ENCODE peak calls at places on chromosomes 16 and 17, in seven cellular contexts. K is IMR-90, X is H9, L is trophoblast cell, N is mesendoderm, C is H1, M is mesenchymal stem cell. P is an unnamed sample.

GRCh38 chr16:4358831-4359561 is 7.9 kb upstream of the PAM16 start:
- DNase-seq in K (no peak), X (peak; percentile 82), L (peak; percentile 70), N (peak; percentile 64), C (peak; percentile 99), M (peak; percentile 43), P (peak; percentile 72)

GRCh38 chr16:15955425-15955824 is 6.0 kb downstream of the ABCC1 start:
- DNase-seq in K (no peak), X (no peak), L (no peak), N (no peak), C (no peak), M (no peak), P (no peak)

GRCh38 chr16:48128769-48129168 is 27.0 kb downstream of the ABCC12 start:
- DNase-seq in K (no peak), X (no peak), L (no peak), N (no peak), C (no peak), M (no peak), P (no peak)

GRCh38 chr16:10616744-10617640 is 36.6 kb upstream of the EMP2 start:
- DNase-seq in K (peak; percentile 29), X (peak; percentile 61), L (no peak), N (peak; percentile 70), C (peak; percentile 63), M (no peak), P (no peak)

GRCh38 chr16:74143171-74143570 is 153.4 kb upstream of the PSMD7 start:
- DNase-seq in K (no peak), X (no peak), L (no peak), N (no peak), C (no peak), M (no peak), P (no peak)

GRCh38 chr16:49924078-49924477 is 68.2 kb upstream of the ZNF423 start:
- DNase-seq in K (no peak), X (no peak), L (no peak), N (peak; percentile 64), C (no peak), M (no peak), P (no peak)

GRCh38 chr16:28186752-28187151 is 25.0 kb downstream of the XPO6 start:
- DNase-seq in K (peak; percentile 63), X (no peak), L (no peak), N (no peak), C (no peak), M (peak; percentile 33), P (no peak)

GRCh38 chr17:31390748-31391495 is 553 bp upstream of the RAB11FIP4 start:
- DNase-seq in K (no peak), X (peak; percentile 69), L (peak; percentile 67), N (peak; percentile 32), C (peak; percentile 70), M (peak; percentile 9), P (no peak)

GRCh38 chr17:37060966-37061365 is 112.2 kb downstream of the AATF start:
- DNase-seq in K (no peak), X (no peak), L (no peak), N (no peak), C (no peak), M (no peak), P (no peak)

GRCh38 chr16:68843482-68844210 is at the start of gene TANGO6:
- DNase-seq in K (peak; percentile 68), X (peak; percentile 89), L (peak; percentile 87), N (peak; percentile 94), C (peak; percentile 94), M (peak; percentile 85), P (peak; percentile 72)

GRCh38 chr17:49209061-49209571 is 1.3 kb downstream of the GNGT2 start:
- DNase-seq in K (no peak), X (no peak), L (no peak), N (no peak), C (no peak), M (no peak), P (no peak)

GRCh38 chr16:55901756-55902155 is 26.6 kb upstream of the CES5A start:
- DNase-seq in K (no peak), X (no peak), L (no peak), N (no peak), C (peak; percentile 17), M (no peak), P (no peak)

GRCh38 chr16:85157813-85158701 is 45.8 kb upstream of the CIBAR2 start:
- DNase-seq in K (no peak), X (peak; percentile 92), L (no peak), N (peak; percentile 95), C (peak; percentile 69), M (peak; percentile 80), P (peak; percentile 47)

GRCh38 chr17:10041916-10042588 is 137.0 kb upstream of the RCVRN start:
- DNase-seq in K (no peak), X (no peak), L (no peak), N (no peak), C (no peak), M (no peak), P (no peak)

GRCh38 chr17:53996131-53996530 is 173.4 kb downstream of the KIF2B start:
- DNase-seq in K (no peak), X (no peak), L (no peak), N (no peak), C (no peak), M (no peak), P (no peak)
- H2AK5ac ChIP-seq in K (no peak overlapping the region), X (no peak overlapping the region), L (no peak overlapping the region), N (no peak overlapping the region), C (no peak overlapping the region), M (no peak overlapping the region), P (no peak overlapping the region)

GRCh38 chr17:82291582-82292250 is 18.2 kb upstream of the CSNK1D start:
- DNase-seq in K (no peak), X (no peak), L (no peak), N (no peak), C (no peak), M (no peak), P (no peak)
- H3K27ac ChIP-seq in K (no peak overlapping the region), X (no peak overlapping the region), L (no peak overlapping the region), N (no peak overlapping the region), C (no peak overlapping the region), M (no peak overlapping the region), P (no peak overlapping the region)

GRCh38 chr17:1898332-1898731 is 68.5 kb downstream of the RPA1 start:
- DNase-seq in K (no peak), X (no peak), L (no peak), N (no peak), C (no peak), M (no peak), P (no peak)
- H2AK5ac ChIP-seq in K (no peak overlapping the region), X (no peak overlapping the region), L (no peak overlapping the region), N (no peak overlapping the region), C (no peak overlapping the region), M (no peak overlapping the region), P (no peak overlapping the region)

DNA sequence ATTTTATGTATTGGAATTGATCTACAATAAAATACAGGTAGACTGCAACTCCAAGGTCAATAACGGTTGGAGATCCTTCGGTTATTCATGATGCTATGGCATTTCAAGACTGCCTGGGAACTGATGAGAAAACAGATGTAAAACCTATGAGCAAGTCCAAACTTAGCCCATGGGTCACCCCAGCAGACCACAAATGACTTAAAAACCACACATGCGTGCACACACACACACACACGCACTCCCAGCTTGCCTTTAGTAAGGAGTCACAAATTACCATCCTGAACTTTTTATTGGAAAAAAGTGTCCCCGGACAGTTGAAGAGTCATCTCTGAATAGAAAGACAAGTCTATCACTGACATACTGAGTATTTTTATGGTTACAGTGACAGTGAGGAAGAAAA is 26.7 kb downstream of the TRIM25 start:
- DNase-seq in K (peak; percentile 14), X (no peak), L (no peak), N (no peak), C (no peak), M (no peak), P (no peak)
- H3K27ac ChIP-seq in K (no peak overlapping the region), X (no peak overlapping the region), L (no peak overlapping the region), N (no peak overlapping the region), C (no peak overlapping the region), M (no peak overlapping the region), P (no peak overlapping the region)

GRCh38 chr16:14140916-14141315 is 69.8 kb downstream of the MRTFB start:
- DNase-seq in K (peak; percentile 27), X (no peak), L (no peak), N (no peak), C (no peak), M (no peak), P (no peak)
- H2AK5ac ChIP-seq in K (no peak overlapping the region), X (no peak overlapping the region), L (no peak overlapping the region), N (no peak overlapping the region), C (no peak overlapping the region), M (no peak overlapping the region), P (no peak overlapping the region)

P was measured in neuronal stem cell.